ENCODE peak calls at places on chromosomes 5 and 9, in four cellular contexts. One of them, this sample, is unnamed.

GRCh38 chr9:120505186-120505585 is 74.8 kb downstream of the CDK5RAP2 start:
- DNase-seq in HL-60: no peak
- DNase-seq in OCI-LY7: no peak
- DNase-seq in kidney: no peak
- DNase-seq in this sample: no peak

GRCh38 chr5:6772886-6773285 is 59.7 kb downstream of the TENT4A start:
- DNase-seq in kidney: no peak
- DNase-seq in HL-60: no peak
- DNase-seq in OCI-LY7: no peak
- DNase-seq in this sample: no peak

GRCh38 chr5:59584858-59585846 is 308.4 kb downstream of the PDE4D start:
- DNase-seq in OCI-LY7: no peak
- DNase-seq in HL-60: no peak
- DNase-seq in kidney: no peak
- DNase-seq in this sample: no peak

GRCh38 chr9:38697901-38698300 is 22.0 kb downstream of the FAM240B start:
- DNase-seq in OCI-LY7: no peak
- DNase-seq in kidney: no peak
- DNase-seq in HL-60: no peak
- DNase-seq in this sample: no peak

GRCh38 chr5:112005533-112005926 is 248.5 kb upstream of the NREP start:
- DNase-seq in HL-60: no peak
- DNase-seq in OCI-LY7: no peak
- DNase-seq in kidney: no peak
- DNase-seq in this sample: no peak

GRCh38 chr9:97038551-97038908 is 412 bp downstream of the CTSV start:
- DNase-seq in kidney: no peak
- DNase-seq in HL-60: no peak
- DNase-seq in OCI-LY7: no peak
- DNase-seq in this sample: no peak

GRCh38 chr5:116652196-116652729 is 77.6 kb upstream of the SEMA6A start:
- DNase-seq in HL-60: no peak
- DNase-seq in kidney: peak; percentile 69
- DNase-seq in OCI-LY7: no peak
- DNase-seq in this sample: peak; percentile 10

GRCh38 chr5:168875839-168876238 is 296.7 kb upstream of the PANK3 start:
- DNase-seq in HL-60: no peak
- DNase-seq in kidney: no peak
- DNase-seq in OCI-LY7: no peak
- DNase-seq in this sample: no peak

GRCh38 chr5:51242453-51242852 is 140.8 kb upstream of the ISL1 start:
- DNase-seq in OCI-LY7: no peak
- DNase-seq in kidney: no peak
- DNase-seq in HL-60: no peak
- DNase-seq in this sample: no peak

GRCh38 chr5:22852807-22853670 is at the start of gene CDH12:
- DNase-seq in OCI-LY7: no peak
- DNase-seq in HL-60: no peak
- DNase-seq in kidney: no peak
- DNase-seq in this sample: no peak

GRCh38 chr5:77251921-77252320 is 41.4 kb downstream of the PDE8B start:
- DNase-seq in OCI-LY7: no peak
- DNase-seq in kidney: no peak
- DNase-seq in HL-60: no peak
- DNase-seq in this sample: no peak

GRCh38 chr5:168409601-168410458 is 76.4 kb upstream of the RARS1 start:
- DNase-seq in OCI-LY7: no peak
- DNase-seq in HL-60: no peak
- DNase-seq in kidney: no peak
- DNase-seq in this sample: no peak

GRCh38 chr9:122180633-122181032 is 20.9 kb downstream of the MORN5 start:
- DNase-seq in OCI-LY7: no peak
- DNase-seq in HL-60: no peak
- DNase-seq in kidney: no peak
- DNase-seq in this sample: peak; percentile 44

GRCh38 chr9:6781476-6781875 is 23.7 kb downstream of the KDM4C start:
- DNase-seq in OCI-LY7: no peak
- DNase-seq in kidney: no peak
- DNase-seq in HL-60: no peak
- DNase-seq in this sample: no peak

GRCh38 chr5:121962943-121963342 is 1.2 kb downstream of the SRFBP1 start:
- DNase-seq in OCI-LY7: no peak
- DNase-seq in HL-60: no peak
- DNase-seq in kidney: no peak
- DNase-seq in this sample: no peak
- H3K4me3 ChIP-seq in OCI-LY7: peak overlapping the region; percentile 97
- H3K4me3 ChIP-seq in HL-60: peak overlapping the region; percentile 73
- H3K4me3 ChIP-seq in kidney: peak overlapping the region; percentile 97
- H3K4me3 ChIP-seq in this sample: peak overlapping the region; percentile 85

GRCh38 chr5:157828949-157829639 is 29.9 kb downstream of the CLINT1 start:
- DNase-seq in OCI-LY7: no peak
- DNase-seq in kidney: no peak
- DNase-seq in HL-60: no peak
- DNase-seq in this sample: no peak
- TF ChIP-seq CTCF in OCI-LY7: peak; percentile 50
- TF ChIP-seq CTCF in kidney: peak; percentile 9
- TF ChIP-seq CTCF in HL-60: peak; percentile 28
- TF ChIP-seq CTCF in this sample: peak; percentile 45

DNA sequence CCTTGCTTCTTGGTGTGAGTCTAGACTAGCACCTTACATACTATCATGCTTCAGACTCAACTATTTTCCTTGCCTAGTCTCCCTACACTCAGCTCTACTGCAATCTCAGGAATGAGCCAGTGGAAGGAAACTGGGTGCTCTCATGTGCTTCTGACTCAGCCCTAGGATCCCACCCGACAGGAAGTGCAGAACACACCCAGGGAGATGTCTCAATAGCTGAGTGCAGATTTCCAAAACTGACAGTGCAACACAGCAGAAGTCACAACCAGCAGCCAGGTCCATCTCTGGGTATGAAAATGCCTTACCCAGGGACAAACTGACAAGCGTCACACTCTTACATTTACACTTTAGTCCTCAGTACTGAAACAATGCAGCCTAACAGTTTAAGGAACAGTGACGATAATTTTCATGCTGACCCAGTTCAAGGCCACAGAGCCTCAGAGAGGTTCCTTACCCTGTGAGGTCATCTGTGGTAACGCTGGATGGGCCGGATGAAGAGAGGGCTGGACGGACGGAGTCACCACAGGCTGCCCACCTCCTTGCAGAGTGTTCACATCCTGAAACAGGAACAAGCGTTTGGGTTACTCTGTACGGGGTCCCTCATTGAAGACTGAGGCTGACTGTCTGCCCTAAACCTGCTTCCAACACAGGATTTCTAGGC is 33.0 kb downstream of the FKBP15 start:
- DNase-seq in OCI-LY7: no peak
- DNase-seq in HL-60: peak; percentile 75
- DNase-seq in kidney: peak; percentile 73
- DNase-seq in this sample: peak; percentile 35
- H3K4me3 ChIP-seq in OCI-LY7: no peak overlapping the region
- H3K4me3 ChIP-seq in HL-60: peak overlapping the region; percentile 10
- H3K4me3 ChIP-seq in kidney: no peak overlapping the region
- H3K4me3 ChIP-seq in this sample: no peak overlapping the region

DNA sequence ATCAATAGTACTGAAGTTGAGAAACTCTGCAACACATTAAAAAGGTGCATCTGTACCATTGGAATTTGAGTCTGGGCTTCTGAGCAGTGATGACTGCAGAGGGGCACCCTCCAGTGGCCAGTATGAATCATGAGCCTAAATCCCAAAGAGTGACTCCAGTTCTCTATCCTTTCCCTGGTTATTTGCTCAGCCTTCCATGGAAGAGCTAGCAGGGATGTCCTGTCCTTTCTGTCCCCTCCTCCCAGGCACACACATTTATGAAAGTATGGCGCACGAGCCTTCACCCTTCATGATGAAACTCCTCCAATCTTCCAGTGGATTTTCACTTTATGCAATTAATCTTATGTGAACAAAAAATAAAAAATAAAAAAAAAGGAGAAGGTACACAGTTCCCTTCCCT is 81.0 kb downstream of the ESM1 start:
- DNase-seq in kidney: no peak
- DNase-seq in OCI-LY7: no peak
- DNase-seq in HL-60: no peak
- DNase-seq in this sample: no peak
- TF ChIP-seq CTCF in kidney: peak; percentile 11
- TF ChIP-seq CTCF in OCI-LY7: peak; percentile 50
- TF ChIP-seq CTCF in HL-60: no peak
- TF ChIP-seq CTCF in this sample: peak; percentile 62

GRCh38 chr5:39176740-39177628 is 42.4 kb downstream of the FYB1 start:
- DNase-seq in OCI-LY7: no peak
- DNase-seq in kidney: no peak
- DNase-seq in HL-60: no peak
- DNase-seq in this sample: no peak
- H3K4me3 ChIP-seq in OCI-LY7: no peak overlapping the region
- H3K4me3 ChIP-seq in kidney: no peak overlapping the region
- H3K4me3 ChIP-seq in HL-60: no peak overlapping the region
- H3K4me3 ChIP-seq in this sample: no peak overlapping the region

GRCh38 chr5:53073349-53073748 is 36.2 kb downstream of the MOCS2 start:
- DNase-seq in kidney: no peak
- DNase-seq in HL-60: no peak
- DNase-seq in OCI-LY7: no peak
- DNase-seq in this sample: no peak
- TF ChIP-seq CTCF in kidney: no peak
- TF ChIP-seq CTCF in HL-60: no peak
- TF ChIP-seq CTCF in OCI-LY7: no peak
- TF ChIP-seq CTCF in this sample: no peak

GRCh38 chr5:31937703-31938102 is 236.4 kb downstream of the GOLPH3 start:
- DNase-seq in kidney: no peak
- DNase-seq in HL-60: no peak
- DNase-seq in OCI-LY7: no peak
- DNase-seq in this sample: no peak
- H3K4me3 ChIP-seq in kidney: no peak overlapping the region
- H3K4me3 ChIP-seq in HL-60: no peak overlapping the region
- H3K4me3 ChIP-seq in OCI-LY7: no peak overlapping the region
- H3K4me3 ChIP-seq in this sample: no peak overlapping the region

DNA sequence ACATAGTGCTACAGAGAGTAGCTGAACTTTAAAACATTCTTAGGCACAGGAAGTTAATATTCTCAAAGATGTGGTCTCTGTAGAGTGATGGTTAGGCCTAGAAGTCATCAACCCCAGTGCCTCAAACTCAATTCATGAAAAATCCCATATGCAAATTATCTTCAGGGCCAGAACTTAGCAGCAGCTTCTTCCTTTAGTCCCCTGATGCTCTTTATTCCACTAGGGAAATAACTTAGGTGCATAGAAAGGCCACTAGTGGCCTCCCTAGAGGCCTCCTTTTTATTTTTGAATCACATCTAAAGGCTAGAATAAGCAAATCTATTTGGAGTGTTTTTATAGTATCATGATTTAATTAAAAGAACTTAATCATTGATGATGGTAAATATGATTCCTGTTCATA is 88.3 kb downstream of the GIN1 start:
- DNase-seq in OCI-LY7: no peak
- DNase-seq in kidney: no peak
- DNase-seq in HL-60: no peak
- DNase-seq in this sample: no peak
- TF ChIP-seq CTCF in OCI-LY7: peak; percentile 56
- TF ChIP-seq CTCF in kidney: no peak
- TF ChIP-seq CTCF in HL-60: no peak
- TF ChIP-seq CTCF in this sample: peak; percentile 26

GRCh38 chr9:26723486-26723885 is 169.1 kb downstream of the CAAP1 start:
- DNase-seq in kidney: no peak
- DNase-seq in OCI-LY7: no peak
- DNase-seq in HL-60: no peak
- DNase-seq in this sample: no peak
- H3K4me3 ChIP-seq in kidney: peak overlapping the region; percentile 22
- H3K4me3 ChIP-seq in OCI-LY7: no peak overlapping the region
- H3K4me3 ChIP-seq in HL-60: no peak overlapping the region
- H3K4me3 ChIP-seq in this sample: no peak overlapping the region